ENCODE peak calls at places on chromosomes 7 and 10, in six cellular contexts. S, O, U, B, H and I are unnamed samples. For H3K27me3, the result is how much of the 10 kb centered on the place peaks cover.

GRCh38 chr7:335358-336148 is 45.6 kb downstream of the FOXL3 start:
- DNase-seq in U (peak), B (no peak), H (no peak), S (peak), O (no peak), I (peak)

GRCh38 chr7:76201732-76202665 is at the start of gene SRRM3:
- DNase-seq in S (peak), H (peak), O (peak), U (peak), B (peak), I (peak)

GRCh38 chr7:29564455-29565185 is 985 bp downstream of the PRR15 start:
- DNase-seq in S (peak), O (peak), H (no peak), U (peak), B (peak), I (peak)

GRCh38 chr7:153440781-153441180 is 611.4 kb upstream of the DPP6 start:
- DNase-seq in O (no peak), S (no peak), U (no peak), H (no peak), B (no peak), I (no peak)

GRCh38 chr7:114021135-114021534 is 102.3 kb upstream of the PPP1R3A start:
- DNase-seq in O (no peak), U (no peak), S (no peak), B (no peak), H (no peak), I (no peak)

GRCh38 chr10:13651969-13652720 is 65.4 kb downstream of the PRPF18 start:
- DNase-seq in H (no peak), B (no peak), S (no peak), O (no peak), U (no peak), I (no peak)

GRCh38 chr7:144738708-144739314 is 97.0 kb downstream of the TPK1 start:
- DNase-seq in H (no peak), S (no peak), O (peak), B (peak), U (no peak), I (no peak)

GRCh38 chr10:37101261-37101660 is 24.1 kb upstream of the ANKRD30A start:
- DNase-seq in H (no peak), B (no peak), S (no peak), U (no peak), O (peak), I (no peak)

GRCh38 chr7:47782022-47782421 is 166.2 kb downstream of the PKD1L1 start:
- DNase-seq in U (no peak), H (no peak), S (no peak), B (no peak), O (no peak), I (no peak)

GRCh38 chr10:127452568-127452967 is 96.5 kb upstream of the NPS start:
- DNase-seq in S (no peak), U (no peak), O (no peak), H (no peak), B (no peak), I (no peak)

GRCh38 chr7:78638364-78638763 is 815.1 kb downstream of the MAGI2 start:
- DNase-seq in S (no peak), H (no peak), O (no peak), B (no peak), U (no peak), I (no peak)

GRCh38 chr7:120857558-120858298 is at the start of gene TSPAN12:
- DNase-seq in O (peak), U (peak), B (peak), H (peak), S (peak), I (peak)

GRCh38 chr7:15086171-15086745 is 183.7 kb upstream of the DGKB start:
- DNase-seq in H (no peak), U (no peak), B (no peak), S (no peak), O (no peak), I (no peak)

GRCh38 chr7:143882611-143883078 is 19.3 kb downstream of the TCAF1 start:
- DNase-seq in S (peak), O (no peak), B (peak), H (no peak), U (peak), I (peak)

GRCh38 chr10:70579234-70580002 is 23.1 kb downstream of the PRF1 start:
- DNase-seq in S (no peak), U (no peak), H (no peak), B (no peak), O (no peak), I (no peak)

GRCh38 chr10:126058507-126058906 is 162.1 kb downstream of the FANK1 start:
- DNase-seq in H (no peak), B (no peak), U (no peak), O (peak), S (no peak), I (no peak)

GRCh38 chr10:69475433-69475830 is 24.2 kb downstream of the TSPAN15 start:
- DNase-seq in H (no peak), B (no peak), U (no peak), O (no peak), S (no peak), I (no peak)

GRCh38 chr7:140562921-140563600 is 77.6 kb downstream of the DENND2A start:
- DNase-seq in U (no peak), B (no peak), H (no peak), O (no peak), S (no peak), I (peak)

GRCh38 chr10:29746080-29746797 is 111.5 kb upstream of the SVIL start:
- DNase-seq in H (no peak), O (peak), U (no peak), B (no peak), S (no peak), I (no peak)

GRCh38 chr7:45157653-45158401 is at the start of gene RAMP3:
- DNase-seq in S (peak), O (no peak), U (peak), H (no peak), B (no peak), I (peak)

GRCh38 chr7:54788664-54789063 is 29.7 kb upstream of the SEC61G start:
- DNase-seq in O (peak), H (no peak), U (no peak), S (no peak), B (peak), I (peak)

GRCh38 chr7:129949292-129950133 is 3.2 kb downstream of the UBE2H start:
- DNase-seq in O (peak), U (no peak), H (peak), B (peak), S (no peak), I (peak)

GRCh38 chr7:68622500-68622899 is 975.8 kb upstream of the AUTS2 start:
- DNase-seq in U (no peak), H (no peak), S (no peak), O (no peak), B (no peak), I (no peak)

GRCh38 chr7:90211391-90212148 is at the start of gene STEAP2:
- DNase-seq in H (peak), S (peak), O (peak), B (peak), U (peak), I (peak)

DNA sequence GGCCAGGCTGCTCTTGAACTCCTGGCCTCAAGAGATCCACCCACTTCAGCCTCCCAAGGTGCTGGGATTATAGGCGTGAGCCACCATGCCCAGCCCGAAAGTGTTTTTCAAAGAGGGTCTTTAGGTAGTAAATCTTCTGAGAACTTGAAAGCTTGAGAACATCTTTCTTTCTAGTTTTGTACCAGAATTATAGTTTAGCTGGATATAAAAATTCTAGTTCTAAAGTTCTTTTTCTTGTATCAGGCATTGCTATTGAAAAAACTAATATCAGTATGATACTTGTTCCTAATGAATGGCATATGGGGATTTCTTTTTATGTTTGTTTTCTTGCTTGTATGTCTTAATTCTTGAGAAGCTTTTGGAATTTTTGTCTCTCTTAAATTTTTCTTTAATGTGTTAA is 43.2 kb downstream of the TLX1 start:
- DNase-seq in S (no peak), O (no peak), H (no peak), B (no peak), U (no peak), I (no peak)
- H3K27me3 ChIP-seq in S (under half), O (under half), H (under half), B (under half), U (under half), I (under half)

GRCh38 chr10:123351715-123352114 is 197.5 kb downstream of the BUB3 start:
- DNase-seq in S (no peak), U (no peak), B (no peak), H (no peak), O (no peak), I (no peak)
- H3K27me3 ChIP-seq in S (under half), U (under half), B (under half), H (under half), O (under half), I (under half)

DNA sequence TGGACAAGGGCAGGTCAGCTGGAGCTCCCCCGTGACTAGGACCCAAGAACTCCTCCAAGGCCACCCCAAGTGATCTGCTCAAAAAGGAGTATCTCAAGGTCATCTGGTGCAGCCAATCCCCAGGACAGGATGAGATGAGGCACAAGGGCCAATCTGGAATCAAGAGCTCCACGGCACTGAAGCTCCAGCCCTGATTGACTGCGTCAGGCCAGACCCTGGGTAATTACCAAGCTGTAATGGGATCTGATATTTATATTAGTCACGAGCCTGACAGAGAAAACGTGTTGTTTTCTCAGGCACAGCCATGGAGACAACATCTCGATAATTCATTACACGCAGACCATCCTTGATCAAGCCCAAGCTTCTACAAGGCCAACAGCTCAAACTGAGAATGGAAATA is 4.2 kb downstream of the KCNMA1 start:
- DNase-seq in H (no peak), B (no peak), O (no peak), U (no peak), S (no peak), I (no peak)
- H3K27me3 ChIP-seq in H (under half), B (under half), O (under half), U (under half), S (under half), I (under half)

DNA sequence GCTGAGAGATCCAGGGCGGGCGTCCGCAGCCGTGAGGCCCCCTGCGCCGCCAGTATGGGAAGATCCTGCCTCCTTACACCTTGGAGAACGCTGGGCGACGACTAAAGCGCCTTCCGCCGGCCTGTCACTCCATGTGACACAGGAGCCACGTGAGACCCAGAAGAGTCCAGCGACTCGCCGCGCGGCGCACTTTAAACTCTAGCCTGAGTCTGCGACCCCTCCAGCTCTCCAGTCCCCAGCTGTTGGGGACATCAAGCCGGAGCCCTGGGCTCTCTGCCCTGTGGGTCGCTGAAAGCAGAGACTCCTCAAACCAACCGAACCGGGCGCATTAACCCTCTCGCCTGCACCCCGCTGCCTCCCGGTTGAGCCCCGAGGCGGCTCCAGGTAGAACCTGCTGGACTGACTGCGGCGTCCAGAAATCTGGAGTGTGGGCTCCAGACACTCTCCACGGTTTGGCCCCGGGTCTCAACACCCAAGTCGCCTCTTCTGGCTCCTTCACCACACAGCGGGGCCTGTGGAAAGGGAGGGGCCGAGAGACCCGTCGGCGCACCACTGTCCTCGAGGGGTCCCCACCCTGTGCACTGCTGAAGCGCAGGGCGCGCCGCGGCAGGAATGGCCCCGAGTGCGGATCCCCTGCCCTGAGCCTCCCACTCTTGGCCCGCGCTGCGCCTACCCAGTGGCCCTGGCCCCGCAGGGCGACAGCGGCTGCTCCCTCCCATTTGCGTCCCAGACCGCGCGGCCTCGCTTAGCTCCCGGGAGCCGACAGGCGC is 1.8 kb upstream of the SFMBT2 start:
- DNase-seq in O (peak), H (no peak), S (peak), U (peak), B (peak), I (peak)
- H3K27me3 ChIP-seq in O (under half), H (under half), S (under half), U (under half), B (under half), I (half or more)